ENCODE peak calls at places on chromosomes 3 and 15, in eight cellular contexts. M is AG04449, F is heart right ventricle, N is astrocyte of the spinal cord, V is psoas muscle, W is BE2C, P is IMR-90, R is neural progenitor cell. I is an unnamed sample.

GRCh38 chr3:142972092-142972753 is 8.7 kb upstream of the PAQR9 start:
- DNase-seq in M (no peak), F (no peak), N (no peak), V (no peak), W (no peak), P (no peak), R (no peak), I (no peak)

GRCh38 chr3:76065975-76066374 is 280.6 kb upstream of the ZNF717 start:
- DNase-seq in M (no peak), F (no peak), N (no peak), V (no peak), W (no peak), P (peak), R (no peak), I (peak)

GRCh38 chr15:80527961-80528360 is 123.8 kb downstream of the ARNT2 start:
- DNase-seq in M (no peak), F (no peak), N (no peak), V (no peak), W (no peak), P (no peak), R (no peak), I (no peak)

GRCh38 chr3:188158731-188159355 is 4.9 kb downstream of the LPP start:
- DNase-seq in M (no peak), F (no peak), N (no peak), V (no peak), W (no peak), P (no peak), R (no peak), I (no peak)

GRCh38 chr3:171023566-171023965 is 3.0 kb downstream of the SLC2A2 start:
- DNase-seq in M (no peak), F (no peak), N (no peak), V (no peak), W (no peak), P (no peak), R (no peak), I (no peak)

GRCh38 chr3:186931487-186932280 is 1.4 kb downstream of the ST6GAL1 start:
- DNase-seq in M (no peak), F (peak), N (peak), V (peak), W (no peak), P (peak), R (peak), I (peak)

GRCh38 chr15:66389859-66390382 is 3.2 kb downstream of the MAP2K1 start:
- DNase-seq in M (no peak), F (no peak), N (no peak), V (no peak), W (no peak), P (peak), R (no peak), I (peak)

GRCh38 chr3:40470706-40471105 is 6.2 kb upstream of the ZNF619 start:
- DNase-seq in M (no peak), F (no peak), N (no peak), V (no peak), W (no peak), P (no peak), R (no peak), I (no peak)

GRCh38 chr15:32861741-32862140 is 143.9 kb downstream of the GREM1 start:
- DNase-seq in M (peak), F (no peak), N (peak), V (peak), W (peak), P (peak), R (peak), I (no peak)

GRCh38 chr3:69671082-69671952 is 67.9 kb upstream of the MITF start:
- DNase-seq in M (no peak), F (peak), N (peak), V (no peak), W (peak), P (peak), R (peak), I (peak)
- TF ChIP-seq CTCF in M (peak), F (peak), N (peak), V (peak), W (peak), P (peak), R (peak), I (peak)

DNA sequence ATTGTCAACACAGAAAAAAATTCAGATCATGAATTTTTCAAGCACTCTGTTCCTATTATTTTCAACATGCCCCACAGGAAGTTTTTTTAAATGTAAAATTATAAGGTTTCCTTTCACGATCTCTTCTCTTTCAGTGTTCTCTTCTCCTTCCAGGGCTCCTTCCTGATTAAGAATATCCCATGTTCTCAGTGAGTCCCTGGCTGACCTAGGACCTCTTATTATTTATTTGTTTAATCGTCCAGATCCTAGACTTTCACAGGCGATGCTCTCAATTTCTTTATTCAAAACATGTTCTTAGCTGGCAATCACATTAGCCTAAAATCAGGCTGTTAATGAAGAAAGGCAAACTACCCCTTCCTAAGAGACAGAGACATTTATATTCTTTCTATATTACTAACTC is 124.3 kb downstream of the ABI3BP start:
- DNase-seq in M (no peak), F (no peak), N (no peak), V (no peak), W (no peak), P (no peak), R (no peak), I (no peak)
- H3K4me3 ChIP-seq in M (no peak), F (no peak), N (no peak), V (no peak), W (no peak), P (no peak), R (no peak), I (no peak)

DNA sequence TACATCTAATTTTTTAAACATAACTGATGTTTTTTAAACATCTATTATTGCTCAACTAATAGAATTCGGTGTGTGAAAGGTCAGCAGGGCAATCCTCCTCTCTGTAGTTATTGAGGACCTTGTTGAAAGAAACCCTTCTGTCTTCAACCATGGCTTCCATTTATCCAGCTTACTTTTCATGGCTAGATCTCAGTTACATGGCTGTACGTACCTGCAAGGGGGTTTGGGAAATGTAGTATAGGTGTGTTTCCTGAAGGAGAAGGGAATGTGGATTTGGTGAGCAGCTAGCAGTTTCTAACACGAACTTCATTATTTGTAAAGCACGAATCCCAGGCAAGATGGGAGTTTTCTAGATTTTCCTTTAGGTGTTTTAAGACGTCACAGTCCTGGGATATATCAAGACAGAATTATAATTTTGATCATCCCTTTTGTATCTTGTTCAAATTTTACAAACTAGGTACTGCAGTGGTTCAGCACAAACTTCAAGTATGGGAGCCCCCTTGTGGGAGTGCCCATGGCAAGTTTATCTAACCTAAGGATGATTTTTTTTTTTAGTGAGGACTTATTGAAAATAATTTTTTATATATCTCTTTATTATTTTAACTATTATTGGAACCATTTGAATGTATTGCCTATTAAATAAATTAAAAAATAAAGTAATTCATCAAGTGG is 41.6 kb downstream of the FBXL2 start:
- DNase-seq in M (no peak), F (no peak), N (peak), V (no peak), W (no peak), P (peak), R (no peak), I (no peak)
- TF ChIP-seq CTCF in M (no peak), F (no peak), N (peak), V (peak), W (peak), P (peak), R (peak), I (no peak)

GRCh38 chr15:57352535-57353316 is 23.6 kb upstream of the CGNL1 start:
- DNase-seq in M (no peak), F (no peak), N (no peak), V (no peak), W (no peak), P (no peak), R (no peak), I (no peak)
- H3K4me3 ChIP-seq in M (no peak), F (no peak), N (no peak), V (no peak), W (no peak), P (no peak), R (no peak), I (no peak)

DNA sequence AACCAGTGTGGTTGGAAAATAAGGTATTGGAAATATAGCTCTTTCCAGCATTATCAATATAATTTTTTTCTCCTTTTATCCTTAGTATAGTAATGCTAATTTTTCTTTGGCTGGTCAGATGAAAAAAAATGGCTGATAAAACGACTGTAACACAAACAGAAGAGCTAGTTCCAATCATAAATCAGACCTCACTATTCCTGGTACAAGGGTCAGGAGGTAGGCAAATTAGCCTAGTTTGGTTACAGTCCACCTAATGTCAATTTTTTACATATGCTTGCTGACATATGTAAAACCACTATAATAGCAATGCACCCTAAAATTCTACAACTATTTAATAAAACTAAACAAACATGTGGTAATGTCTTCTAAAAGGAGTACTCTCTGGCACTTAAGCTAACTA is 19.9 kb upstream of the VPS39 start:
- DNase-seq in M (no peak), F (no peak), N (no peak), V (no peak), W (no peak), P (no peak), R (no peak), I (no peak)
- TF ChIP-seq CTCF in M (no peak), F (no peak), N (no peak), V (no peak), W (no peak), P (no peak), R (no peak), I (no peak)